ENCODE peak calls at places on chromosomes 1 and 21, in six cellular contexts. M is IMR-90, L is trophoblast cell, X is H1, I is neuronal stem cell, S is mesenchymal stem cell. B is an unnamed sample.

GRCh38 chr1:222310830-222311229 is 237.1 kb downstream of the HHIPL2 start:
- DNase-seq in M (no peak), L (no peak), X (no peak), I (no peak), S (peak), B (no peak)

GRCh38 chr1:64006276-64007051 is 197.0 kb upstream of the UBE2U start:
- DNase-seq in M (peak), L (peak), X (no peak), I (no peak), S (peak), B (no peak)

GRCh38 chr21:39374046-39374445 is 25.2 kb upstream of the HMGN1 start:
- DNase-seq in M (no peak), L (no peak), X (no peak), I (no peak), S (no peak), B (no peak)

GRCh38 chr1:17422461-17422860 is 17.0 kb downstream of the RCC2 start:
- DNase-seq in M (no peak), L (no peak), X (no peak), I (no peak), S (no peak), B (no peak)

GRCh38 chr1:153441238-153441755 is 19.2 kb downstream of the S100A7 start:
- DNase-seq in M (no peak), L (no peak), X (no peak), I (no peak), S (no peak), B (no peak)

GRCh38 chr1:205774277-205775014 is 836 bp downstream of the RAB29 start:
- DNase-seq in M (no peak), L (no peak), X (no peak), I (no peak), S (peak), B (peak)

GRCh38 chr21:37136261-37136660 is 63.2 kb downstream of the TTC3 start:
- DNase-seq in M (no peak), L (no peak), X (no peak), I (no peak), S (no peak), B (no peak)

GRCh38 chr1:44862829-44863406 is 19.9 kb upstream of the PTCH2 start:
- DNase-seq in M (peak), L (no peak), X (no peak), I (no peak), S (no peak), B (no peak)

GRCh38 chr1:9371391-9371935 is 78.8 kb downstream of the SPSB1 start:
- DNase-seq in M (peak), L (peak), X (no peak), I (peak), S (peak), B (no peak)

GRCh38 chr1:243316366-243316989 is 60.6 kb downstream of the SDCCAG8 start:
- DNase-seq in M (no peak), L (no peak), X (peak), I (peak), S (no peak), B (peak)

GRCh38 chr1:81813691-81814090 is 13.0 kb downstream of the ADGRL2 start:
- DNase-seq in M (no peak), L (no peak), X (no peak), I (no peak), S (no peak), B (no peak)

GRCh38 chr1:20248954-20249612 is 41.6 kb upstream of the VWA5B1 start:
- DNase-seq in M (no peak), L (no peak), X (no peak), I (no peak), S (no peak), B (no peak)

GRCh38 chr1:19033926-19034680 is 77.6 kb upstream of the IFFO2 start:
- DNase-seq in M (peak), L (peak), X (no peak), I (no peak), S (no peak), B (no peak)

GRCh38 chr1:192491804-192492554 is 83.6 kb upstream of the RGS1 start:
- DNase-seq in M (peak), L (no peak), X (no peak), I (no peak), S (peak), B (no peak)

GRCh38 chr1:66464802-66465201 is 69.2 kb upstream of the SGIP1 start:
- DNase-seq in M (peak), L (peak), X (no peak), I (no peak), S (peak), B (no peak)

GRCh38 chr1:204417231-204417997 is 5.8 kb upstream of the PPP1R15B start:
- DNase-seq in M (peak), L (peak), X (no peak), I (no peak), S (peak), B (no peak)

GRCh38 chr1:185701650-185702049 is 32.5 kb upstream of the HMCN1 start:
- DNase-seq in M (no peak), L (peak), X (no peak), I (no peak), S (no peak), B (no peak)

GRCh38 chr1:39332291-39332690 is 127.8 kb downstream of the MACF1 start:
- DNase-seq in M (peak), L (no peak), X (no peak), I (no peak), S (no peak), B (no peak)

GRCh38 chr1:193181985-193182384 is 4.4 kb downstream of the B3GALT2 start:
- DNase-seq in M (peak), L (no peak), X (no peak), I (no peak), S (no peak), B (no peak)

GRCh38 chr1:29709711-29710169 is 473.4 kb downstream of the PTPRU start:
- DNase-seq in M (peak), L (no peak), X (no peak), I (no peak), S (peak), B (no peak)

GRCh38 chr1:18114726-18115410 is 7.3 kb downstream of the IGSF21 start:
- DNase-seq in M (no peak), L (no peak), X (no peak), I (no peak), S (no peak), B (no peak)

GRCh38 chr21:30193201-30193600 is 22.7 kb downstream of the CLDN8 start:
- DNase-seq in M (no peak), L (no peak), X (no peak), I (no peak), S (no peak), B (no peak)
- H3K14ac ChIP-seq in M (no peak), L (no peak), X (no peak), I (no peak), S (no peak), B (no peak)

GRCh38 chr1:90924982-90925381 is 96.9 kb downstream of the ZNF644 start:
- DNase-seq in M (peak), L (no peak), X (peak), I (peak), S (peak), B (peak)
- H3K18ac ChIP-seq in M (no peak), L (no peak), X (no peak), I (no peak), S (no peak), B (no peak)

GRCh38 chr1:224503161-224504118 is 68.8 kb upstream of the WDR26 start:
- DNase-seq in M (peak), L (no peak), X (no peak), I (peak), S (peak), B (peak)
- H2BK120ac ChIP-seq in M (peak), L (no peak), X (peak), I (no peak), S (peak), B (no peak)

GRCh38 chr21:40689241-40689640 is 157.7 kb downstream of the DSCAM start:
- DNase-seq in M (no peak), L (no peak), X (no peak), I (no peak), S (no peak), B (no peak)
- H3K14ac ChIP-seq in M (no peak), L (no peak), X (no peak), I (no peak), S (no peak), B (no peak)

GRCh38 chr1:43348343-43348808 is 10.4 kb upstream of the CDC20 start:
- DNase-seq in M (no peak), L (peak), X (no peak), I (no peak), S (no peak), B (no peak)
- H3K18ac ChIP-seq in M (no peak), L (peak), X (peak), I (peak), S (peak), B (peak)

B was measured in H9.